ENCODE peak calls at places on chromosomes 4 and X, in four cellular contexts. T, E, Q and J are unnamed samples.

GRCh38 chr4:574346-575161 is 1.5 kb downstream of the TMEM271 start:
- DNase-seq in E (no peak), Q (no peak), T (no peak), J (no peak)

GRCh38 chrX:74232859-74233258 is 71.1 kb upstream of the ZCCHC13 start:
- DNase-seq in T (no peak), E (peak), Q (no peak), J (no peak)

GRCh38 chr4:133596459-133596858 is 447.4 kb downstream of the PCDH10 start:
- DNase-seq in E (no peak), Q (no peak), T (no peak), J (no peak)

GRCh38 chrX:29043751-29044150 is 456.5 kb downstream of the IL1RAPL1 start:
- DNase-seq in Q (no peak), E (no peak), T (no peak), J (no peak)

GRCh38 chr4:73139991-73140390 is 70.5 kb upstream of the COX18 start:
- DNase-seq in T (no peak), E (no peak), Q (no peak), J (no peak)

GRCh38 chr4:16227462-16227868 is 1.2 kb upstream of the TAPT1 start:
- DNase-seq in Q (peak), E (peak), T (no peak), J (peak)

GRCh38 chr4:1418494-1419285 is 12.4 kb upstream of the NKX1-1 start:
- DNase-seq in E (no peak), Q (no peak), T (no peak), J (no peak)

GRCh38 chr4:151717271-151717670 is 43.5 kb downstream of the GATB start:
- DNase-seq in T (no peak), E (no peak), Q (no peak), J (no peak)

GRCh38 chr4:158678767-158679166 is 6.7 kb downstream of the ETFDH start:
- DNase-seq in Q (no peak), E (no peak), T (no peak), J (no peak)

GRCh38 chr4:143294710-143295109 is 42.0 kb upstream of the GAB1 start:
- DNase-seq in E (no peak), Q (no peak), T (no peak), J (no peak)

GRCh38 chrX:42759881-42760280 is 18.1 kb downstream of the PPP1R2C start:
- DNase-seq in E (no peak), Q (no peak), T (no peak), J (no peak)

GRCh38 chr4:118338981-118339765 is 13.6 kb downstream of the PRSS12 start:
- DNase-seq in Q (no peak), E (no peak), T (peak), J (no peak)

GRCh38 chr4:139838811-139839210 is 173.2 kb downstream of the MGST2 start:
- DNase-seq in Q (no peak), T (no peak), E (no peak), J (no peak)

GRCh38 chr4:42642136-42642797 is 14.6 kb downstream of the ATP8A1 start:
- DNase-seq in Q (no peak), T (no peak), E (no peak), J (no peak)

GRCh38 chr4:186400676-186401075 is 134.7 kb downstream of the F11 start:
- DNase-seq in Q (no peak), E (no peak), T (no peak), J (peak)

GRCh38 chrX:19190902-19191301 is 68.6 kb upstream of the ADGRG2 start:
- DNase-seq in E (no peak), T (no peak), Q (no peak), J (no peak)

GRCh38 chrX:107629533-107629909 is 1.2 kb downstream of the PRPS1 start:
- DNase-seq in E (no peak), T (no peak), Q (no peak), J (no peak)

GRCh38 chr4:174210952-174211490 is 72.4 kb downstream of the FBXO8 start:
- DNase-seq in Q (no peak), T (no peak), E (no peak), J (no peak)